ENCODE peak calls at places on chromosomes 12 and 14, in four cellular contexts. One of them, this sample, is unnamed.

GRCh38 chr14:68627868-68628604 is 164.8 kb downstream of the ZFP36L1 start:
- DNase-seq in tibial nerve: no peak
- DNase-seq in upper lobe of left lung: peak; percentile 79
- DNase-seq in left ventricle myocardium inferior: peak; percentile 60
- DNase-seq in this sample: no peak

GRCh38 chr14:75427482-75428229 is at the start of gene JDP2:
- DNase-seq in tibial nerve: peak; percentile 90
- DNase-seq in upper lobe of left lung: peak; percentile 94
- DNase-seq in left ventricle myocardium inferior: peak; percentile 97
- DNase-seq in this sample: peak; percentile 95

GRCh38 chr12:119328111-119328510 is 6.4 kb upstream of the CCDC60 start:
- DNase-seq in tibial nerve: no peak
- DNase-seq in upper lobe of left lung: no peak
- DNase-seq in left ventricle myocardium inferior: no peak
- DNase-seq in this sample: no peak

GRCh38 chr12:20646239-20646827 is 48.8 kb upstream of the SLCO1C1 start:
- DNase-seq in tibial nerve: no peak
- DNase-seq in upper lobe of left lung: no peak
- DNase-seq in left ventricle myocardium inferior: no peak
- DNase-seq in this sample: no peak

GRCh38 chr14:98208074-98208675 is 1063.8 kb downstream of the BCL11B start:
- DNase-seq in tibial nerve: no peak
- DNase-seq in upper lobe of left lung: no peak
- DNase-seq in left ventricle myocardium inferior: no peak
- DNase-seq in this sample: no peak

GRCh38 chr14:96181188-96181762 is 23.4 kb upstream of the BDKRB2 start:
- DNase-seq in tibial nerve: no peak
- DNase-seq in upper lobe of left lung: no peak
- DNase-seq in left ventricle myocardium inferior: no peak
- DNase-seq in this sample: no peak

GRCh38 chr12:14741153-14741552 is 44.8 kb upstream of the GUCY2C start:
- DNase-seq in tibial nerve: no peak
- DNase-seq in upper lobe of left lung: no peak
- DNase-seq in left ventricle myocardium inferior: no peak
- DNase-seq in this sample: no peak

GRCh38 chr14:60637490-60638452 is 11.5 kb downstream of the SIX1 start:
- DNase-seq in tibial nerve: no peak
- DNase-seq in upper lobe of left lung: no peak
- DNase-seq in left ventricle myocardium inferior: no peak
- DNase-seq in this sample: no peak

GRCh38 chr12:116361404-116362223 is 84.1 kb upstream of the MED13L start:
- DNase-seq in tibial nerve: no peak
- DNase-seq in upper lobe of left lung: no peak
- DNase-seq in left ventricle myocardium inferior: no peak
- DNase-seq in this sample: no peak

GRCh38 chr12:120332523-120332922 is 4.9 kb upstream of the PLA2G1B start:
- DNase-seq in tibial nerve: no peak
- DNase-seq in upper lobe of left lung: no peak
- DNase-seq in left ventricle myocardium inferior: no peak
- DNase-seq in this sample: no peak

GRCh38 chr12:117334855-117335587 is 26.4 kb downstream of the NOS1 start:
- DNase-seq in tibial nerve: no peak
- DNase-seq in upper lobe of left lung: no peak
- DNase-seq in left ventricle myocardium inferior: no peak
- DNase-seq in this sample: no peak

DNA sequence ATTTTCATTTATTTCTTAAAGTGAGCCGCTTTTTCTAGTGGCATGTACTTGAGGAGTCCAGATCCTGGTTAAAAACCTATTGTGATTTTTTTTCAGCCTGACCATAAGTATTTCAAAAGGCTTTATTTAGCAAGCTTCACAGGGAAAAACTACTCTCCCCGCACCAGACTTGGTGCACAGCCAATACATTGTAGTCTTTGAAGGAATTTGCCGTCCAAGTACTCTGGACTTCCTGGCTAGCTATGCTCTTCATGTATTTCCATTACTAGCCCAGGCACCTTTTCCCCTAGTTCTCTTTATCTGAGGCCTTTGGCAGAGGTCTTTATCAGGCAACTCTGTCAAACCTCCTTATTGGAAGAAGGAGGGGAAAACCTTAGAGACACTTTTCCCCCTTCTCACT is 234.7 kb downstream of the CCDC91 start:
- DNase-seq in tibial nerve: no peak
- DNase-seq in upper lobe of left lung: peak; percentile 26
- DNase-seq in left ventricle myocardium inferior: peak; percentile 23
- DNase-seq in this sample: no peak
- H3K4me3 ChIP-seq in tibial nerve: no peak overlapping the region
- H3K4me3 ChIP-seq in upper lobe of left lung: no peak overlapping the region
- H3K4me3 ChIP-seq in left ventricle myocardium inferior: no peak overlapping the region
- H3K4me3 ChIP-seq in this sample: no peak overlapping the region

GRCh38 chr12:127025545-127025944 is 1241.4 kb upstream of the TMEM132C start:
- DNase-seq in tibial nerve: no peak
- DNase-seq in upper lobe of left lung: no peak
- DNase-seq in left ventricle myocardium inferior: no peak
- DNase-seq in this sample: no peak
- TF ChIP-seq CTCF in tibial nerve: no peak
- TF ChIP-seq CTCF in upper lobe of left lung: no peak
- TF ChIP-seq CTCF in left ventricle myocardium inferior: no peak
- TF ChIP-seq CTCF in this sample: no peak

DNA sequence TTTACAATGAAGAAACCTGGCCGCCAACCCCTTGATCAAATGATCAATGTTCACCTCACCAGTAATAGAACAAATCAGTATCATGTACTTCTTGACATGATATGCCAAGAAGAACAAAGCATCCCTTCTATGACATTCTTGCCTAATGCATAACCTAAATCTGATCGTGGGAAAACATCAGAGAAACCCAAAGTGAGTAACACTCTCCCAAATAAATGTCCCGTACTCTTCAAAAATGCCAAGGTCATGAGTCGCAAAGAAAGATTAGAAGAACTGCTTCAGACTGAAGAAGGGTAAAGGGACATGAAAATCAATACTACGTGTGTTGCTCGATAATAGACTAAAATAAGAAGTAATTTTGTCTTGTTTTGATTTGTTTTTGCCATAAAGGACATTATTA is 11.4 kb upstream of the SLC25A3 start:
- DNase-seq in tibial nerve: no peak
- DNase-seq in upper lobe of left lung: no peak
- DNase-seq in left ventricle myocardium inferior: no peak
- DNase-seq in this sample: no peak
- H3K4me3 ChIP-seq in tibial nerve: no peak overlapping the region
- H3K4me3 ChIP-seq in upper lobe of left lung: no peak overlapping the region
- H3K4me3 ChIP-seq in left ventricle myocardium inferior: no peak overlapping the region
- H3K4me3 ChIP-seq in this sample: no peak overlapping the region

GRCh38 chr12:100403446-100403845 is 46.6 kb downstream of the SLC17A8 start:
- DNase-seq in tibial nerve: no peak
- DNase-seq in upper lobe of left lung: no peak
- DNase-seq in left ventricle myocardium inferior: no peak
- DNase-seq in this sample: no peak

GRCh38 chr12:100401660-100402059 is 44.8 kb downstream of the SLC17A8 start:
- DNase-seq in tibial nerve: no peak
- DNase-seq in upper lobe of left lung: no peak
- DNase-seq in left ventricle myocardium inferior: no peak
- DNase-seq in this sample: no peak

GRCh38 chr12:100399095-100399494 is 42.2 kb downstream of the SLC17A8 start:
- DNase-seq in tibial nerve: no peak
- DNase-seq in upper lobe of left lung: no peak
- DNase-seq in left ventricle myocardium inferior: no peak
- DNase-seq in this sample: no peak

DNA sequence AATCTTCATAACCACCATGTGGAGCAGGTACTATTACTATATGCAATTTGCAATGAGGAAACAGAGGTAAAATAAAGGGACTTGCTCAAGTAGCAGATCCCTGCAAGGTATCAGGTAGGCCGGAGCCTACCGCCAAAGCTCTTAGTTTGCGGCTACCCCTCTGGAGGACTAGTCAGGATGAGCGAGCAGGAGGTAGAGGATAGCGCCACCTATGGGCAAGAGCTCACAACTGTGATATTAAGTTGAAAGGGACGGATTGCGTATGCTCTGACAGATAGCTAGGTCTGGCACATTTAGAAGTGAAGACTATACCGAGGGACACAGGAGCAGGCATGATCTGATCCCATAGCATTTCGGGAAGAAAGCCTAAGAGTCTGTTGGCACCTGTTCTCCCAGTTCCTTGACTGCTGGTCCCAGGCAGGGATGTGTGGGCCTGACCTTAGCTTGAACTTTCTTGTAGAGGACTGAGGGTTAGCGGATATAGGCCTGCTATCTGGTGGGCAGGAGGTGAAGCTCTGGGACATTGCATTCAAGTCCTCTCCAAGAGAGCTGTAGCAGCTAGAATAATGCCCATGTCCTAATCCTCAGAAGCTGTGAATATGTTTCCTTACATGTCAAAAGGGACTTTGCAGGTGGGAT is 48.0 kb downstream of the SLC17A8 start:
- DNase-seq in tibial nerve: no peak
- DNase-seq in upper lobe of left lung: peak; percentile 70
- DNase-seq in left ventricle myocardium inferior: no peak
- DNase-seq in this sample: no peak
- TF ChIP-seq CTCF in tibial nerve: no peak
- TF ChIP-seq CTCF in upper lobe of left lung: peak; percentile 9
- TF ChIP-seq CTCF in left ventricle myocardium inferior: peak; percentile 59
- TF ChIP-seq CTCF in this sample: no peak

GRCh38 chr12:990649-991349 is at the start of gene ERC1:
- DNase-seq in tibial nerve: peak; percentile 80
- DNase-seq in upper lobe of left lung: peak; percentile 93
- DNase-seq in left ventricle myocardium inferior: peak; percentile 91
- DNase-seq in this sample: peak; percentile 55
- H3K4me3 ChIP-seq in tibial nerve: peak within 1 kb of the TSS; percentile 93
- H3K4me3 ChIP-seq in upper lobe of left lung: peak within 1 kb of the TSS; percentile 89
- H3K4me3 ChIP-seq in left ventricle myocardium inferior: peak within 1 kb of the TSS; percentile 84
- H3K4me3 ChIP-seq in this sample: peak within 1 kb of the TSS; percentile 90

DNA sequence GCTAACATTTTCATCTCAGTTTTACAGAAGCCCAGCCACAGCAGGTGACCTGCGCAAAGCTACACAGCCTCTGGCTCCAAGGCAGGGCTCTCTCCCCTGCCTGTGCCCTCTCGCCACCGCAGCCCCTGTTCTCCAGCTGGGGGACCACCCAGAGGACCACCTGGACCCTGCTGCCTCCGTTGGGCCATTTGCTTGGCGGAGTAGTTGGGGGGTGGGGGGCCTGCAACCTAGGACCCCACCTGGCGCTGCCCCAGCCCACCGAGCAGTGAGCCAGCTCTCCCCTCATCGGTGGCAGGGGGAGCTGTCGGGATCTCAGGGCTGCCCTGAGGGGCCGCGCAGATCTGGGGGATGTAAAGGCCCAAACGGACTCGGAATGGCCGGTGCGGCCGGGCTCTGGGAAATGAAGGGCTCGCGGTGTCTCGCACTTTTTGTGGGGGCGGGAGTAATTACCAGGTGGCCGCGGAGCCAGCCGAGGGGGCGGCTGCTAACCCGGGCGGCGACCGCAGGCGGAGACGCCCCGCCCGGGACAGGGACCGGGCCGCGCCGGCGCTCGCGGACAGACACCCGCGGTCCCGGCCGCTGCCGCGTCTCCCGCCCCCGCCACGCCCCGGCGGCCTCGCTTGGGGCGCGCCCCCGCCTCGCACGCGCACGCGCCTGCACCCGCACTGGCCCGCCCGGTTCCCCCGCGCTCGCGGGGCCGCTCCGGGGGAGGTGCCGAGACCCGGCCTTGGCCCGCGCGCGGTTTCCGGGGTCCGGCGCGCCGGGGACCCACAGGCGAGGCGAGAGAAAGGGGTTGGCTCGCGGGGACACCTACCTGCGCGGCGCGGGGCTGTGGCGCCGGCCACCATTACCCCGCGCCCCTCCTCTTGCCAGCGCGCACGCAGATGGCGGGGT is 8.6 kb upstream of the GPR68 start:
- DNase-seq in tibial nerve: no peak
- DNase-seq in upper lobe of left lung: peak; percentile 58
- DNase-seq in left ventricle myocardium inferior: peak; percentile 56
- DNase-seq in this sample: no peak
- TF ChIP-seq CTCF in tibial nerve: no peak
- TF ChIP-seq CTCF in upper lobe of left lung: no peak
- TF ChIP-seq CTCF in left ventricle myocardium inferior: no peak
- TF ChIP-seq CTCF in this sample: no peak

DNA sequence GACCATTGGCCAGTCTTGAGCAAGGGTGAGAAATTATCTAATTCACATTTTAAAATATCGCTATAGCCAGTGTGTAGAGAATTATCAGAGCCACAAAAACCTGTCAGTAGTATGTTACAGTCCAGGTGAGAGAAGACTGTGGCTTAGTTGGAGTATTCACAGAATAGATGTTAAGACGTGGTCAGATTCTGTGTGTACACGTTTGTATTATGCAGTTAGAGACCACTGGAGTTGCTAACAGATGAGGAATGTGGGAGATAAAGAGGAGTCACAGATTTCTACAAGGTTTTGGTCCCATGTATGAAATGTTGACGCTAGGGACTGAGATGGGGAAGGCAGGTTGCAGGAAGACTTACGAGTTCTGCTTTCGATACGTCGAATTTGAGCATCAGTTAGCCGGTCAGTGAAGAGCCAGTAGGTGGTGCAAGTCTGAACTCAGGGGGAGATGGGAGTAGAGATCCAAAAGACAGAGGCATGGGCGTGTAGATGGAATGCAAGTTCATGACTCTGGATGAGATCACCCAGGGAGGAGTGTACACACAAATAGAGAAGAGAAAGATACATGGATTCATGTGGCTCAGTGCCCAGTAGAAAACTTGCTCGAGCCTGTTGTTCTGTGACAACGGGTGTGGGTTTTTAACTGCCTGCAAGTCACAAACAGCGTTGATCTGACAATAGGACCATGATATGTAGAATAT is 114.8 kb upstream of the FLRT2 start:
- DNase-seq in tibial nerve: peak; percentile 18
- DNase-seq in upper lobe of left lung: peak; percentile 24
- DNase-seq in left ventricle myocardium inferior: peak; percentile 15
- DNase-seq in this sample: no peak
- H3K4me3 ChIP-seq in tibial nerve: no peak overlapping the region
- H3K4me3 ChIP-seq in upper lobe of left lung: no peak overlapping the region
- H3K4me3 ChIP-seq in left ventricle myocardium inferior: peak overlapping the region; percentile 26
- H3K4me3 ChIP-seq in this sample: no peak overlapping the region

GRCh38 chr12:30823140-30823669 is 68.5 kb upstream of the CAPRIN2 start:
- DNase-seq in tibial nerve: peak; percentile 21
- DNase-seq in upper lobe of left lung: peak; percentile 49
- DNase-seq in left ventricle myocardium inferior: peak; percentile 31
- DNase-seq in this sample: no peak
- TF ChIP-seq CTCF in tibial nerve: peak; percentile 24
- TF ChIP-seq CTCF in upper lobe of left lung: peak; percentile 29
- TF ChIP-seq CTCF in left ventricle myocardium inferior: peak; percentile 28
- TF ChIP-seq CTCF in this sample: peak; percentile 39

DNA sequence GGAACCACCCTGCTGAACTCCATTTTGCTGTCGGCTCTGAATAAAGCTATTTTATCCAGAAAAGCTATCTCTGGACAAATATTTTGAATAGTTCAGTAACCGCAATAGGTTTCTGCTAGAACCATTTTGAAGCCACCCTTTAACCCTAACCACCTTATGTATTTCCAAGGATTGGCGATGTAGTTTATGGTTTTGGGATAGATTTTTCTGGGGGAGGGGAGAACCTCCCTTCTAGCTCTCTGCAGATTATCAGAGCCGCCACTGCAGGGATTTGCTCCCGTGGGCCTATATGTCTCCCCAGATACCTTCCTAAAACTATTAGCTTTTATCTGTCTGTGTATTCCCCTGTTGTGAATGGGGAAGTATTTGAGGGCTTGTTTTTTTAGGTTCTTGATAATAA is 1.8 kb upstream of the TUBA1B start:
- DNase-seq in tibial nerve: no peak
- DNase-seq in upper lobe of left lung: no peak
- DNase-seq in left ventricle myocardium inferior: no peak
- DNase-seq in this sample: no peak
- H3K4me3 ChIP-seq in tibial nerve: no peak overlapping the region
- H3K4me3 ChIP-seq in upper lobe of left lung: no peak overlapping the region
- H3K4me3 ChIP-seq in left ventricle myocardium inferior: peak overlapping the region; percentile 97
- H3K4me3 ChIP-seq in this sample: peak overlapping the region; percentile 92